ENCODE peak calls at places on chromosome 11, in seven cellular contexts. One of them, this sample, is unnamed.

GRCh38 chr11:16883179-16883578 is 131.0 kb downstream of the PLEKHA7 start:
- DNase-seq in G401: no peak
- DNase-seq in HEK293T: no peak
- DNase-seq in SK-N-SH: no peak
- DNase-seq in AG08395: no peak
- DNase-seq in cardiac fibroblast: no peak
- DNase-seq in stimulated activated CD4-positive, alpha-beta T cell treated with anti-CD3 and anti-CD28 coated beads, Interleukin-2, amount 100 ng/mL, for 48 hours: no peak
- DNase-seq in this sample: no peak

GRCh38 chr11:69215784-69216415 is 60.2 kb downstream of the SMIM38 start:
- DNase-seq in G401: no peak
- DNase-seq in HEK293T: no peak
- DNase-seq in SK-N-SH: no peak
- DNase-seq in AG08395: peak
- DNase-seq in cardiac fibroblast: peak
- DNase-seq in stimulated activated CD4-positive, alpha-beta T cell treated with anti-CD3 and anti-CD28 coated beads, Interleukin-2, amount 100 ng/mL, for 48 hours: no peak
- DNase-seq in this sample: peak

GRCh38 chr11:96219981-96220623 is 122.9 kb downstream of the MAML2 start:
- DNase-seq in G401: no peak
- DNase-seq in HEK293T: no peak
- DNase-seq in SK-N-SH: no peak
- DNase-seq in AG08395: peak
- DNase-seq in cardiac fibroblast: peak
- DNase-seq in stimulated activated CD4-positive, alpha-beta T cell treated with anti-CD3 and anti-CD28 coated beads, Interleukin-2, amount 100 ng/mL, for 48 hours: no peak
- DNase-seq in this sample: peak

GRCh38 chr11:1559103-1559951 is 12.7 kb downstream of the DUSP8 start:
- DNase-seq in G401: peak
- DNase-seq in HEK293T: no peak
- DNase-seq in SK-N-SH: peak
- DNase-seq in AG08395: peak
- DNase-seq in cardiac fibroblast: peak
- DNase-seq in stimulated activated CD4-positive, alpha-beta T cell treated with anti-CD3 and anti-CD28 coated beads, Interleukin-2, amount 100 ng/mL, for 48 hours: no peak
- DNase-seq in this sample: peak

GRCh38 chr11:40825435-40825834 is 634.0 kb downstream of the LRRC4C start:
- DNase-seq in G401: no peak
- DNase-seq in HEK293T: no peak
- DNase-seq in SK-N-SH: no peak
- DNase-seq in AG08395: no peak
- DNase-seq in cardiac fibroblast: no peak
- DNase-seq in stimulated activated CD4-positive, alpha-beta T cell treated with anti-CD3 and anti-CD28 coated beads, Interleukin-2, amount 100 ng/mL, for 48 hours: no peak
- DNase-seq in this sample: no peak

GRCh38 chr11:119432484-119433368 is 9.8 kb upstream of the THY1 start:
- DNase-seq in G401: peak
- DNase-seq in HEK293T: no peak
- DNase-seq in SK-N-SH: peak
- DNase-seq in AG08395: peak
- DNase-seq in cardiac fibroblast: peak
- DNase-seq in stimulated activated CD4-positive, alpha-beta T cell treated with anti-CD3 and anti-CD28 coated beads, Interleukin-2, amount 100 ng/mL, for 48 hours: no peak
- DNase-seq in this sample: peak

GRCh38 chr11:59011672-59012071 is 72.4 kb downstream of the GLYATL1 start:
- DNase-seq in G401: no peak
- DNase-seq in HEK293T: no peak
- DNase-seq in SK-N-SH: no peak
- DNase-seq in AG08395: no peak
- DNase-seq in cardiac fibroblast: no peak
- DNase-seq in stimulated activated CD4-positive, alpha-beta T cell treated with anti-CD3 and anti-CD28 coated beads, Interleukin-2, amount 100 ng/mL, for 48 hours: no peak
- DNase-seq in this sample: no peak

GRCh38 chr11:100863080-100863581 is 176.0 kb downstream of the ARHGAP42 start:
- DNase-seq in G401: no peak
- DNase-seq in HEK293T: no peak
- DNase-seq in SK-N-SH: no peak
- DNase-seq in AG08395: peak
- DNase-seq in cardiac fibroblast: peak
- DNase-seq in stimulated activated CD4-positive, alpha-beta T cell treated with anti-CD3 and anti-CD28 coated beads, Interleukin-2, amount 100 ng/mL, for 48 hours: no peak
- DNase-seq in this sample: peak

GRCh38 chr11:21260101-21260500 is 590.7 kb downstream of the NELL1 start:
- DNase-seq in G401: no peak
- DNase-seq in HEK293T: no peak
- DNase-seq in SK-N-SH: no peak
- DNase-seq in AG08395: no peak
- DNase-seq in cardiac fibroblast: no peak
- DNase-seq in stimulated activated CD4-positive, alpha-beta T cell treated with anti-CD3 and anti-CD28 coated beads, Interleukin-2, amount 100 ng/mL, for 48 hours: no peak
- DNase-seq in this sample: no peak

GRCh38 chr11:126857860-126858808 is 142.4 kb downstream of the KIRREL3 start:
- DNase-seq in G401: peak
- DNase-seq in HEK293T: no peak
- DNase-seq in SK-N-SH: peak
- DNase-seq in AG08395: no peak
- DNase-seq in cardiac fibroblast: peak
- DNase-seq in stimulated activated CD4-positive, alpha-beta T cell treated with anti-CD3 and anti-CD28 coated beads, Interleukin-2, amount 100 ng/mL, for 48 hours: no peak
- DNase-seq in this sample: no peak